ENCODE peak calls at places on chromosomes 2 and 18, in eight cellular contexts. One of them, this sample, is unnamed.
A peak's percentile ranks its signal among the peaks of the same experiment; 100 is the strongest.

GRCh38 chr2:160574472-160575140 is 81.0 kb upstream of the RBMS1 start:
- DNase-seq in stimulated activated CD4-positive, alpha-beta T cell treated with anti-CD3 and anti-CD28 coated beads, TNF-alpha, amount 100 ng/mL, for 1 hour: no peak
- DNase-seq in AG08396: peak; percentile 56
- DNase-seq in stimulated activated CD8-positive, alpha-beta memory T cell treated with anti-CD3 and anti-CD28 coated beads, Interleukin-4, amount 100 ng/mL, for 24 hours: no peak
- DNase-seq in GM23338: no peak
- DNase-seq in CD4-positive, alpha-beta T cell: no peak
- DNase-seq in stimulated activated naive B cell treated with anti-CD40 and anti-IgM and Interleukin-4, amounts not matched to agents 10 μg/mL and 1 μg/mL and 100 μg/mL, for 72 hours: no peak
- DNase-seq in Daoy: peak; percentile 63
- DNase-seq in this sample: peak; percentile 39

GRCh38 chr2:72103690-72104089 is 44.0 kb downstream of the CYP26B1 start:
- DNase-seq in stimulated activated CD4-positive, alpha-beta T cell treated with anti-CD3 and anti-CD28 coated beads, TNF-alpha, amount 100 ng/mL, for 1 hour: no peak
- DNase-seq in AG08396: no peak
- DNase-seq in stimulated activated CD8-positive, alpha-beta memory T cell treated with anti-CD3 and anti-CD28 coated beads, Interleukin-4, amount 100 ng/mL, for 24 hours: no peak
- DNase-seq in GM23338: no peak
- DNase-seq in CD4-positive, alpha-beta T cell: no peak
- DNase-seq in stimulated activated naive B cell treated with anti-CD40 and anti-IgM and Interleukin-4, amounts not matched to agents 10 μg/mL and 1 μg/mL and 100 μg/mL, for 72 hours: no peak
- DNase-seq in Daoy: no peak
- DNase-seq in this sample: no peak

GRCh38 chr2:20356042-20356441 is 5.4 kb upstream of the PUM2 start:
- DNase-seq in stimulated activated CD4-positive, alpha-beta T cell treated with anti-CD3 and anti-CD28 coated beads, TNF-alpha, amount 100 ng/mL, for 1 hour: no peak
- DNase-seq in AG08396: peak; percentile 39
- DNase-seq in stimulated activated CD8-positive, alpha-beta memory T cell treated with anti-CD3 and anti-CD28 coated beads, Interleukin-4, amount 100 ng/mL, for 24 hours: no peak
- DNase-seq in GM23338: no peak
- DNase-seq in CD4-positive, alpha-beta T cell: no peak
- DNase-seq in stimulated activated naive B cell treated with anti-CD40 and anti-IgM and Interleukin-4, amounts not matched to agents 10 μg/mL and 1 μg/mL and 100 μg/mL, for 72 hours: no peak
- DNase-seq in Daoy: peak; percentile 84
- DNase-seq in this sample: no peak

GRCh38 chr2:172251231-172251630 is 148.5 kb upstream of the DLX2 start:
- DNase-seq in stimulated activated CD4-positive, alpha-beta T cell treated with anti-CD3 and anti-CD28 coated beads, TNF-alpha, amount 100 ng/mL, for 1 hour: no peak
- DNase-seq in AG08396: peak; percentile 28
- DNase-seq in stimulated activated CD8-positive, alpha-beta memory T cell treated with anti-CD3 and anti-CD28 coated beads, Interleukin-4, amount 100 ng/mL, for 24 hours: no peak
- DNase-seq in GM23338: no peak
- DNase-seq in CD4-positive, alpha-beta T cell: no peak
- DNase-seq in stimulated activated naive B cell treated with anti-CD40 and anti-IgM and Interleukin-4, amounts not matched to agents 10 μg/mL and 1 μg/mL and 100 μg/mL, for 72 hours: no peak
- DNase-seq in Daoy: peak; percentile 36
- DNase-seq in this sample: no peak

GRCh38 chr18:519019-519879 is 18.7 kb upstream of the COLEC12 start:
- DNase-seq in stimulated activated CD4-positive, alpha-beta T cell treated with anti-CD3 and anti-CD28 coated beads, TNF-alpha, amount 100 ng/mL, for 1 hour: no peak
- DNase-seq in AG08396: peak; percentile 20
- DNase-seq in stimulated activated CD8-positive, alpha-beta memory T cell treated with anti-CD3 and anti-CD28 coated beads, Interleukin-4, amount 100 ng/mL, for 24 hours: no peak
- DNase-seq in GM23338: no peak
- DNase-seq in CD4-positive, alpha-beta T cell: no peak
- DNase-seq in stimulated activated naive B cell treated with anti-CD40 and anti-IgM and Interleukin-4, amounts not matched to agents 10 μg/mL and 1 μg/mL and 100 μg/mL, for 72 hours: no peak
- DNase-seq in Daoy: peak; percentile 14
- DNase-seq in this sample: no peak

GRCh38 chr18:24488824-24489493 is 28.5 kb downstream of the HRH4 start:
- DNase-seq in stimulated activated CD4-positive, alpha-beta T cell treated with anti-CD3 and anti-CD28 coated beads, TNF-alpha, amount 100 ng/mL, for 1 hour: no peak
- DNase-seq in AG08396: peak; percentile 32
- DNase-seq in stimulated activated CD8-positive, alpha-beta memory T cell treated with anti-CD3 and anti-CD28 coated beads, Interleukin-4, amount 100 ng/mL, for 24 hours: no peak
- DNase-seq in GM23338: peak; percentile 76
- DNase-seq in CD4-positive, alpha-beta T cell: no peak
- DNase-seq in stimulated activated naive B cell treated with anti-CD40 and anti-IgM and Interleukin-4, amounts not matched to agents 10 μg/mL and 1 μg/mL and 100 μg/mL, for 72 hours: no peak
- DNase-seq in Daoy: no peak
- DNase-seq in this sample: peak; percentile 9

GRCh38 chr2:20976527-20976926 is 67.3 kb downstream of the APOB start:
- DNase-seq in stimulated activated CD4-positive, alpha-beta T cell treated with anti-CD3 and anti-CD28 coated beads, TNF-alpha, amount 100 ng/mL, for 1 hour: no peak
- DNase-seq in AG08396: no peak
- DNase-seq in stimulated activated CD8-positive, alpha-beta memory T cell treated with anti-CD3 and anti-CD28 coated beads, Interleukin-4, amount 100 ng/mL, for 24 hours: no peak
- DNase-seq in GM23338: no peak
- DNase-seq in CD4-positive, alpha-beta T cell: no peak
- DNase-seq in stimulated activated naive B cell treated with anti-CD40 and anti-IgM and Interleukin-4, amounts not matched to agents 10 μg/mL and 1 μg/mL and 100 μg/mL, for 72 hours: no peak
- DNase-seq in Daoy: no peak
- DNase-seq in this sample: no peak

GRCh38 chr2:201007584-201007998 is 44.1 kb upstream of the ORC2 start:
- DNase-seq in stimulated activated CD4-positive, alpha-beta T cell treated with anti-CD3 and anti-CD28 coated beads, TNF-alpha, amount 100 ng/mL, for 1 hour: no peak
- DNase-seq in AG08396: no peak
- DNase-seq in stimulated activated CD8-positive, alpha-beta memory T cell treated with anti-CD3 and anti-CD28 coated beads, Interleukin-4, amount 100 ng/mL, for 24 hours: no peak
- DNase-seq in GM23338: no peak
- DNase-seq in CD4-positive, alpha-beta T cell: no peak
- DNase-seq in stimulated activated naive B cell treated with anti-CD40 and anti-IgM and Interleukin-4, amounts not matched to agents 10 μg/mL and 1 μg/mL and 100 μg/mL, for 72 hours: no peak
- DNase-seq in Daoy: no peak
- DNase-seq in this sample: no peak

GRCh38 chr18:3693385-3693784 is 243.4 kb downstream of the TGIF1 start:
- DNase-seq in stimulated activated CD4-positive, alpha-beta T cell treated with anti-CD3 and anti-CD28 coated beads, TNF-alpha, amount 100 ng/mL, for 1 hour: no peak
- DNase-seq in AG08396: no peak
- DNase-seq in stimulated activated CD8-positive, alpha-beta memory T cell treated with anti-CD3 and anti-CD28 coated beads, Interleukin-4, amount 100 ng/mL, for 24 hours: no peak
- DNase-seq in GM23338: no peak
- DNase-seq in CD4-positive, alpha-beta T cell: no peak
- DNase-seq in stimulated activated naive B cell treated with anti-CD40 and anti-IgM and Interleukin-4, amounts not matched to agents 10 μg/mL and 1 μg/mL and 100 μg/mL, for 72 hours: no peak
- DNase-seq in Daoy: no peak
- DNase-seq in this sample: no peak

GRCh38 chr2:67600946-67601345 is 203.8 kb downstream of the ETAA1 start:
- DNase-seq in stimulated activated CD4-positive, alpha-beta T cell treated with anti-CD3 and anti-CD28 coated beads, TNF-alpha, amount 100 ng/mL, for 1 hour: no peak
- DNase-seq in AG08396: no peak
- DNase-seq in stimulated activated CD8-positive, alpha-beta memory T cell treated with anti-CD3 and anti-CD28 coated beads, Interleukin-4, amount 100 ng/mL, for 24 hours: no peak
- DNase-seq in GM23338: no peak
- DNase-seq in CD4-positive, alpha-beta T cell: no peak
- DNase-seq in stimulated activated naive B cell treated with anti-CD40 and anti-IgM and Interleukin-4, amounts not matched to agents 10 μg/mL and 1 μg/mL and 100 μg/mL, for 72 hours: no peak
- DNase-seq in Daoy: peak; percentile 16
- DNase-seq in this sample: no peak

GRCh38 chr2:55163895-55164509 is 68.1 kb downstream of the CLHC1 start:
- DNase-seq in stimulated activated CD4-positive, alpha-beta T cell treated with anti-CD3 and anti-CD28 coated beads, TNF-alpha, amount 100 ng/mL, for 1 hour: no peak
- DNase-seq in AG08396: no peak
- DNase-seq in stimulated activated CD8-positive, alpha-beta memory T cell treated with anti-CD3 and anti-CD28 coated beads, Interleukin-4, amount 100 ng/mL, for 24 hours: no peak
- DNase-seq in GM23338: no peak
- DNase-seq in CD4-positive, alpha-beta T cell: no peak
- DNase-seq in stimulated activated naive B cell treated with anti-CD40 and anti-IgM and Interleukin-4, amounts not matched to agents 10 μg/mL and 1 μg/mL and 100 μg/mL, for 72 hours: no peak
- DNase-seq in Daoy: no peak
- DNase-seq in this sample: no peak

GRCh38 chr2:146119586-146119985 is 1599.7 kb upstream of the ZEB2 start:
- DNase-seq in stimulated activated CD4-positive, alpha-beta T cell treated with anti-CD3 and anti-CD28 coated beads, TNF-alpha, amount 100 ng/mL, for 1 hour: no peak
- DNase-seq in AG08396: no peak
- DNase-seq in stimulated activated CD8-positive, alpha-beta memory T cell treated with anti-CD3 and anti-CD28 coated beads, Interleukin-4, amount 100 ng/mL, for 24 hours: no peak
- DNase-seq in GM23338: peak; percentile 0
- DNase-seq in CD4-positive, alpha-beta T cell: no peak
- DNase-seq in stimulated activated naive B cell treated with anti-CD40 and anti-IgM and Interleukin-4, amounts not matched to agents 10 μg/mL and 1 μg/mL and 100 μg/mL, for 72 hours: no peak
- DNase-seq in Daoy: no peak
- DNase-seq in this sample: no peak

GRCh38 chr2:48471048-48471474 is 58.9 kb upstream of the STON1 start:
- DNase-seq in stimulated activated CD4-positive, alpha-beta T cell treated with anti-CD3 and anti-CD28 coated beads, TNF-alpha, amount 100 ng/mL, for 1 hour: no peak
- DNase-seq in AG08396: peak; percentile 31
- DNase-seq in stimulated activated CD8-positive, alpha-beta memory T cell treated with anti-CD3 and anti-CD28 coated beads, Interleukin-4, amount 100 ng/mL, for 24 hours: no peak
- DNase-seq in GM23338: peak; percentile 87
- DNase-seq in CD4-positive, alpha-beta T cell: no peak
- DNase-seq in stimulated activated naive B cell treated with anti-CD40 and anti-IgM and Interleukin-4, amounts not matched to agents 10 μg/mL and 1 μg/mL and 100 μg/mL, for 72 hours: no peak
- DNase-seq in Daoy: peak; percentile 55
- DNase-seq in this sample: no peak

This sample was measured in H54.